ENCODE peak calls at places on chromosomes 4 and X, in eight cellular contexts. One of them, this sample, is unnamed.

GRCh38 chr4:97720869-97721432 is 422.3 kb downstream of the STPG2 start:
- DNase-seq in AG10803: no peak
- DNase-seq in WERI-Rb-1: no peak
- DNase-seq in colonic mucosa: no peak
- DNase-seq in dorsolateral prefrontal cortex: no peak
- DNase-seq in stomach: no peak
- DNase-seq in left ventricle myocardium inferior: no peak
- DNase-seq in BJ: no peak
- DNase-seq in this sample: no peak

GRCh38 chr4:186684889-186685309 is 38.8 kb downstream of the FAT1 start:
- DNase-seq in AG10803: no peak
- DNase-seq in WERI-Rb-1: no peak
- DNase-seq in colonic mucosa: no peak
- DNase-seq in dorsolateral prefrontal cortex: no peak
- DNase-seq in stomach: peak; percentile 40
- DNase-seq in left ventricle myocardium inferior: no peak
- DNase-seq in BJ: no peak
- DNase-seq in this sample: no peak

GRCh38 chrX:155819525-155819924 is 61.6 kb upstream of the VAMP7 start:
- DNase-seq in AG10803: peak; percentile 6
- DNase-seq in WERI-Rb-1: no peak
- DNase-seq in colonic mucosa: no peak
- DNase-seq in dorsolateral prefrontal cortex: no peak
- DNase-seq in stomach: no peak
- DNase-seq in left ventricle myocardium inferior: no peak
- DNase-seq in BJ: no peak
- DNase-seq in this sample: no peak

GRCh38 chr4:85861064-85861767 is 386.3 kb downstream of the ARHGAP24 start:
- DNase-seq in AG10803: no peak
- DNase-seq in WERI-Rb-1: no peak
- DNase-seq in colonic mucosa: peak; percentile 38
- DNase-seq in dorsolateral prefrontal cortex: no peak
- DNase-seq in stomach: peak; percentile 42
- DNase-seq in left ventricle myocardium inferior: no peak
- DNase-seq in BJ: no peak
- DNase-seq in this sample: no peak

GRCh38 chrX:153396320-153397195 is 4.6 kb downstream of the PNMA6E start:
- DNase-seq in AG10803: no peak
- DNase-seq in WERI-Rb-1: no peak
- DNase-seq in colonic mucosa: no peak
- DNase-seq in dorsolateral prefrontal cortex: no peak
- DNase-seq in stomach: no peak
- DNase-seq in left ventricle myocardium inferior: no peak
- DNase-seq in BJ: no peak
- DNase-seq in this sample: no peak

GRCh38 chr4:138390286-138390685 is 148.1 kb upstream of the SLC7A11 start:
- DNase-seq in AG10803: no peak
- DNase-seq in WERI-Rb-1: no peak
- DNase-seq in colonic mucosa: no peak
- DNase-seq in dorsolateral prefrontal cortex: no peak
- DNase-seq in stomach: no peak
- DNase-seq in left ventricle myocardium inferior: no peak
- DNase-seq in BJ: no peak
- DNase-seq in this sample: no peak

GRCh38 chr4:152643153-152644035 is 36.4 kb downstream of the TMEM154 start:
- DNase-seq in AG10803: no peak
- DNase-seq in WERI-Rb-1: no peak
- DNase-seq in colonic mucosa: peak; percentile 42
- DNase-seq in dorsolateral prefrontal cortex: no peak
- DNase-seq in stomach: no peak
- DNase-seq in left ventricle myocardium inferior: peak; percentile 18
- DNase-seq in BJ: no peak
- DNase-seq in this sample: peak; percentile 68

GRCh38 chr4:88697113-88697512 is 516 bp downstream of the NAP1L5 start:
- DNase-seq in AG10803: peak; percentile 32
- DNase-seq in WERI-Rb-1: no peak
- DNase-seq in colonic mucosa: no peak
- DNase-seq in dorsolateral prefrontal cortex: no peak
- DNase-seq in stomach: no peak
- DNase-seq in left ventricle myocardium inferior: no peak
- DNase-seq in BJ: no peak
- DNase-seq in this sample: no peak

GRCh38 chrX:41333994-41334865 is at the start of gene DDX3X:
- DNase-seq in AG10803: peak; percentile 85
- DNase-seq in WERI-Rb-1: peak; percentile 93
- DNase-seq in colonic mucosa: peak; percentile 94
- DNase-seq in dorsolateral prefrontal cortex: peak; percentile 90
- DNase-seq in stomach: peak; percentile 92
- DNase-seq in left ventricle myocardium inferior: peak; percentile 82
- DNase-seq in BJ: peak; percentile 32
- DNase-seq in this sample: peak; percentile 85

GRCh38 chr4:139665690-139666529 is at the start of gene MGST2:
- DNase-seq in AG10803: peak; percentile 80
- DNase-seq in WERI-Rb-1: peak; percentile 82
- DNase-seq in colonic mucosa: peak; percentile 94
- DNase-seq in dorsolateral prefrontal cortex: peak; percentile 26
- DNase-seq in stomach: peak; percentile 86
- DNase-seq in left ventricle myocardium inferior: peak; percentile 77
- DNase-seq in BJ: no peak
- DNase-seq in this sample: peak; percentile 68

GRCh38 chrX:3820170-3820569 is 106.7 kb upstream of the PRKX start:
- DNase-seq in AG10803: peak; percentile 69
- DNase-seq in WERI-Rb-1: no peak
- DNase-seq in colonic mucosa: no peak
- DNase-seq in dorsolateral prefrontal cortex: no peak
- DNase-seq in stomach: no peak
- DNase-seq in left ventricle myocardium inferior: no peak
- DNase-seq in BJ: peak; percentile 17
- DNase-seq in this sample: no peak

GRCh38 chrX:3811331-3812311 is 98.2 kb upstream of the PRKX start:
- DNase-seq in AG10803: peak; percentile 50
- DNase-seq in WERI-Rb-1: peak; percentile 29
- DNase-seq in colonic mucosa: no peak
- DNase-seq in dorsolateral prefrontal cortex: no peak
- DNase-seq in stomach: peak; percentile 31
- DNase-seq in left ventricle myocardium inferior: no peak
- DNase-seq in BJ: no peak
- DNase-seq in this sample: peak; percentile 64

DNA sequence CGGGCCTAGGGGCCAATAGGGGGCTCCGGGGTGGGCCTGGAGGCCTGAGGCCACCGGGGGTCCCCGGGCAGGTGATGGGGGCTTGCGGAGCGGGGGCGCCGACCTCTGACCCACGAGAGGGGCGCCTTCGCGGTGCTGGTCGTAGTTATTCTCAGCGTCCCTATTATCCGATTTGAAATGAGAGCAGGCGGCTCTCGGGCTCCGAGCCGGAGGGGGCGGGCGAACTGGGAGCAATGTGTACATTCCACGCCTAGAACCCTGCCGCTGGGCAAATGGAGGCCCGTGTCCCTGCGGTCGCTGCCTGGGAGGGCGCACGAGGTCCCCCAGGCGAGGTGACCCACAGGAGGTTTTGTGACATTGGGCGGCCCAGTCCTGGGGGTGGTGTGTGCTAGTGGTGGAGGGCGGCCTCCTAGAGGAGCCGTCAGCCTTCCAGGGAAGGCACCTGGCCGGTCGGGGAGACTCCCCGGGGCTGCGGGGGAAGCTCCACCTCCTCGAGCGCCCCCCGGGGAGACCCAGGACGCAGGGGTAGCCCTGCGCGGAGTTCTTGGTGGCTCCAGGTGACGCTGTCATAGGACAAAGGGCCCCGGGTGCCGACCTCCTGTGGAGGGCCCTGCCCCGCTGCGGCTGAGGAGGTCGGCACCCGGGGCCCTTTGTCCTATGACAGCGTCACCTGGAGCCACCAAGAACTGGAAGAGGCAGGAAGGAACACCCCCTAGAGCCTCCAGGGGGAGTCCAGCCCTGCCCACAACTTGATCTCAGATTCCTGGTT is 102.6 kb upstream of the PRKX start:
- DNase-seq in AG10803: peak; percentile 17
- DNase-seq in WERI-Rb-1: peak; percentile 73
- DNase-seq in colonic mucosa: peak; percentile 71
- DNase-seq in dorsolateral prefrontal cortex: peak; percentile 24
- DNase-seq in stomach: peak; percentile 67
- DNase-seq in left ventricle myocardium inferior: peak; percentile 46
- DNase-seq in BJ: no peak
- DNase-seq in this sample: peak; percentile 43
- TF ChIP-seq CTCF in AG10803: peak; percentile 16
- TF ChIP-seq CTCF in WERI-Rb-1: peak; percentile 11
- TF ChIP-seq CTCF in colonic mucosa: no peak
- TF ChIP-seq CTCF in dorsolateral prefrontal cortex: no peak
- TF ChIP-seq CTCF in stomach: no peak
- TF ChIP-seq CTCF in left ventricle myocardium inferior: no peak
- TF ChIP-seq CTCF in BJ: no peak
- TF ChIP-seq CTCF in this sample: no peak

GRCh38 chrX:47646636-47647035 is 3.7 kb downstream of the ELK1 start:
- DNase-seq in AG10803: no peak
- DNase-seq in WERI-Rb-1: no peak
- DNase-seq in colonic mucosa: no peak
- DNase-seq in dorsolateral prefrontal cortex: no peak
- DNase-seq in stomach: no peak
- DNase-seq in left ventricle myocardium inferior: no peak
- DNase-seq in BJ: no peak
- DNase-seq in this sample: no peak

GRCh38 chrX:47645530-47645929 is 4.8 kb downstream of the ELK1 start:
- DNase-seq in AG10803: no peak
- DNase-seq in WERI-Rb-1: no peak
- DNase-seq in colonic mucosa: no peak
- DNase-seq in dorsolateral prefrontal cortex: no peak
- DNase-seq in stomach: no peak
- DNase-seq in left ventricle myocardium inferior: no peak
- DNase-seq in BJ: no peak
- DNase-seq in this sample: no peak

GRCh38 chrX:47644557-47645091 is 5.7 kb downstream of the ELK1 start:
- DNase-seq in AG10803: peak; percentile 31
- DNase-seq in WERI-Rb-1: no peak
- DNase-seq in colonic mucosa: no peak
- DNase-seq in dorsolateral prefrontal cortex: no peak
- DNase-seq in stomach: no peak
- DNase-seq in left ventricle myocardium inferior: no peak
- DNase-seq in BJ: no peak
- DNase-seq in this sample: no peak

GRCh38 chrX:47648376-47648775 is 2.0 kb downstream of the ELK1 start:
- DNase-seq in AG10803: no peak
- DNase-seq in WERI-Rb-1: no peak
- DNase-seq in colonic mucosa: no peak
- DNase-seq in dorsolateral prefrontal cortex: no peak
- DNase-seq in stomach: no peak
- DNase-seq in left ventricle myocardium inferior: no peak
- DNase-seq in BJ: no peak
- DNase-seq in this sample: no peak

DNA sequence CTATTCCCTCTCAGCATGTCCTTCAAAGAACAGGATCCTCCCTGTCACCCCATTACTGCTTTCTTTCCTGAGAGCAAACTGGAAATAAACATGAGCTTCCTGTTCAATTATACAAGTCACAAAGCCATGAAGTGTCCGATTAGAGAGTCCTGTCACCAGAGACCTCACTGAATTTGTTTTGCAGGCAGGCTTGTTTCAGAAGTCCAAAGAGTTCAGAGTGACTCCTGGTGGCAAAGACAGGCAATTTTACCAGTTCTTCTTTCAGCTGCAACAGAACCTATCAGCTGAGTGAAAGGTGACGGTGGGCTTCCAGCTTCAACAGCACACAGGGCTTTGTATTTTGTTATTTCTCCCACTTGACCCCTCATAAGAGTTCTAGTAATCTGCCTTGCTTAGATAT is 6.4 kb downstream of the ELK1 start:
- DNase-seq in AG10803: peak; percentile 24
- DNase-seq in WERI-Rb-1: no peak
- DNase-seq in colonic mucosa: no peak
- DNase-seq in dorsolateral prefrontal cortex: no peak
- DNase-seq in stomach: no peak
- DNase-seq in left ventricle myocardium inferior: no peak
- DNase-seq in BJ: no peak
- DNase-seq in this sample: no peak
- TF ChIP-seq CTCF in AG10803: peak; percentile 45
- TF ChIP-seq CTCF in WERI-Rb-1: peak; percentile 50
- TF ChIP-seq CTCF in colonic mucosa: peak; percentile 13
- TF ChIP-seq CTCF in dorsolateral prefrontal cortex: peak; percentile 15
- TF ChIP-seq CTCF in stomach: peak; percentile 30
- TF ChIP-seq CTCF in left ventricle myocardium inferior: peak; percentile 52
- TF ChIP-seq CTCF in BJ: peak; percentile 50
- TF ChIP-seq CTCF in this sample: peak; percentile 23

GRCh38 chr4:104451573-104451972 is 43.1 kb downstream of the CXXC4 start:
- DNase-seq in AG10803: no peak
- DNase-seq in WERI-Rb-1: peak; percentile 18
- DNase-seq in colonic mucosa: no peak
- DNase-seq in dorsolateral prefrontal cortex: no peak
- DNase-seq in stomach: no peak
- DNase-seq in left ventricle myocardium inferior: no peak
- DNase-seq in BJ: no peak
- DNase-seq in this sample: peak; percentile 4
- TF ChIP-seq CTCF in AG10803: no peak
- TF ChIP-seq CTCF in WERI-Rb-1: peak; percentile 58
- TF ChIP-seq CTCF in colonic mucosa: no peak
- TF ChIP-seq CTCF in dorsolateral prefrontal cortex: peak; percentile 43
- TF ChIP-seq CTCF in stomach: no peak
- TF ChIP-seq CTCF in left ventricle myocardium inferior: peak; percentile 59
- TF ChIP-seq CTCF in BJ: no peak
- TF ChIP-seq CTCF in this sample: no peak

GRCh38 chrX:50103866-50104566 is 96.8 kb downstream of the AKAP4 start:
- DNase-seq in AG10803: no peak
- DNase-seq in WERI-Rb-1: no peak
- DNase-seq in colonic mucosa: no peak
- DNase-seq in dorsolateral prefrontal cortex: no peak
- DNase-seq in stomach: no peak
- DNase-seq in left ventricle myocardium inferior: no peak
- DNase-seq in BJ: no peak
- DNase-seq in this sample: no peak

GRCh38 chrX:50097121-50097520 is 103.7 kb downstream of the AKAP4 start:
- DNase-seq in AG10803: no peak
- DNase-seq in WERI-Rb-1: no peak
- DNase-seq in colonic mucosa: no peak
- DNase-seq in dorsolateral prefrontal cortex: no peak
- DNase-seq in stomach: no peak
- DNase-seq in left ventricle myocardium inferior: no peak
- DNase-seq in BJ: no peak
- DNase-seq in this sample: no peak

GRCh38 chrX:50098749-50099148 is 102.1 kb downstream of the AKAP4 start:
- DNase-seq in AG10803: no peak
- DNase-seq in WERI-Rb-1: no peak
- DNase-seq in colonic mucosa: no peak
- DNase-seq in dorsolateral prefrontal cortex: no peak
- DNase-seq in stomach: no peak
- DNase-seq in left ventricle myocardium inferior: no peak
- DNase-seq in BJ: no peak
- DNase-seq in this sample: no peak

GRCh38 chrX:50098241-50098640 is 102.6 kb downstream of the AKAP4 start:
- DNase-seq in AG10803: no peak
- DNase-seq in WERI-Rb-1: no peak
- DNase-seq in colonic mucosa: no peak
- DNase-seq in dorsolateral prefrontal cortex: no peak
- DNase-seq in stomach: no peak
- DNase-seq in left ventricle myocardium inferior: no peak
- DNase-seq in BJ: no peak
- DNase-seq in this sample: no peak

DNA sequence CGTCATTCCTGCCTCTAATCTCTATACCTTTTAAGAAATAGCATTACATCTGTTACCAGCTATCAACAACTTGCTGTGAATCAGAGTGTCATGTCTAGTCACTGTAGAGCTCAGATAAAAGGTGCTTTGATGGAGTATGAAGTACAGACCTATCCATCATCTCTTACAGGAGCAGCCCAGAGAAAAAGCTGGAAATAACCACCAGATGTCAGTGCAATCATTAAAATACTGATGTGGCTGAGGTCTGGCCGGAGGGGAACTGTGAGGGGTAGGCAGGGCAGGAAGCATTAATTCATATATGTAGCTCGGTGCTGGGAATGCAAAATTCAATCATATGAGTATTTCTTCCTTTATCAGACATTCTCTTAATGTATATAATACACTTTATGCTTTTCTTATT is 100.6 kb downstream of the AKAP4 start:
- DNase-seq in AG10803: no peak
- DNase-seq in WERI-Rb-1: no peak
- DNase-seq in colonic mucosa: no peak
- DNase-seq in dorsolateral prefrontal cortex: no peak
- DNase-seq in stomach: no peak
- DNase-seq in left ventricle myocardium inferior: no peak
- DNase-seq in BJ: no peak
- DNase-seq in this sample: no peak
- TF ChIP-seq CTCF in AG10803: peak; percentile 23
- TF ChIP-seq CTCF in WERI-Rb-1: no peak
- TF ChIP-seq CTCF in colonic mucosa: no peak
- TF ChIP-seq CTCF in dorsolateral prefrontal cortex: peak; percentile 34
- TF ChIP-seq CTCF in stomach: peak; percentile 18
- TF ChIP-seq CTCF in left ventricle myocardium inferior: peak; percentile 44
- TF ChIP-seq CTCF in BJ: no peak
- TF ChIP-seq CTCF in this sample: no peak

This sample was measured in GM13976.